ENCODE peak calls at places on chromosomes 12 and 14, in four cellular contexts. Q is H1, R is HepG2, M is K562. S is an unnamed sample.

GRCh38 chr14:56874375-56874774 is 64.1 kb upstream of the OTX2 start:
- DNase-seq in Q (peak), R (peak), M (no peak), S (peak)

GRCh38 chr12:12072064-12072760 is 1.5 kb downstream of the BCL2L14 start:
- DNase-seq in Q (no peak), R (peak), M (no peak), S (no peak)

GRCh38 chr14:29900609-29901350 is 26.9 kb downstream of the PRKD1 start:
- DNase-seq in Q (no peak), R (no peak), M (no peak), S (no peak)

GRCh38 chr12:46553911-46554310 is 181.3 kb upstream of the SLC38A2 start:
- DNase-seq in Q (no peak), R (no peak), M (no peak), S (no peak)

GRCh38 chr12:118103601-118104382 is at the start of gene VSIG10:
- DNase-seq in Q (peak), R (peak), M (peak), S (no peak)

GRCh38 chr14:89503458-89503996 is 86.5 kb upstream of the FOXN3 start:
- DNase-seq in Q (no peak), R (no peak), M (no peak), S (no peak)

GRCh38 chr14:74671789-74672188 is 41.1 kb downstream of the AREL1 start:
- DNase-seq in Q (no peak), R (no peak), M (no peak), S (no peak)

GRCh38 chr12:103181366-103182152 is 224.1 kb downstream of the ASCL1 start:
- DNase-seq in Q (no peak), R (no peak), M (no peak), S (no peak)

GRCh38 chr14:35116242-35116641 is 5.5 kb downstream of the PPP2R3C start:
- DNase-seq in Q (no peak), R (no peak), M (no peak), S (no peak)

GRCh38 chr12:101019193-101019592 is 190.8 kb downstream of the SLC5A8 start:
- DNase-seq in Q (no peak), R (no peak), M (no peak), S (no peak)

GRCh38 chr12:50718760-50719159 is 45.1 kb upstream of the ATF1 start:
- DNase-seq in Q (no peak), R (no peak), M (no peak), S (no peak)

GRCh38 chr12:3326156-3326849 is 164.7 kb upstream of the PRMT8 start:
- DNase-seq in Q (no peak), R (no peak), M (no peak), S (no peak)

GRCh38 chr12:46677749-46678148 is 148.0 kb downstream of the SLC38A4 start:
- DNase-seq in Q (no peak), R (peak), M (no peak), S (no peak)

GRCh38 chr12:109540526-109541411 is 32.5 kb downstream of the MMAB start:
- DNase-seq in Q (no peak), R (peak), M (no peak), S (no peak)

GRCh38 chr14:105093426-105094192 is 28.4 kb upstream of the GPR132 start:
- DNase-seq in Q (peak), R (peak), M (peak), S (peak)

GRCh38 chr12:94172973-94173372 is 24.6 kb downstream of the PLXNC1 start:
- DNase-seq in Q (no peak), R (peak), M (no peak), S (no peak)

GRCh38 chr12:48980953-48981756 is 3.0 kb downstream of the WNT1 start:
- DNase-seq in Q (no peak), R (no peak), M (peak), S (no peak)

GRCh38 chr12:126354633-126355032 is 1289.4 kb downstream of the AACS start:
- DNase-seq in Q (no peak), R (no peak), M (no peak), S (no peak)

GRCh38 chr12:78559441-78559840 is 305.1 kb upstream of the SYT1 start:
- DNase-seq in Q (no peak), R (no peak), M (no peak), S (no peak)

GRCh38 chr12:101792046-101792931 is 38.5 kb downstream of the GNPTAB start:
- DNase-seq in Q (no peak), R (no peak), M (no peak), S (no peak)

GRCh38 chr12:45687081-45688015 is 42.2 kb upstream of the ARID2 start:
- DNase-seq in Q (no peak), R (no peak), M (no peak), S (no peak)

GRCh38 chr12:132924356-132924755 is 31.8 kb downstream of the ZNF605 start:
- DNase-seq in Q (no peak), R (no peak), M (no peak), S (no peak)
- TF ChIP-seq ZNF274 in Q (no peak), R (no peak), M (peak), S (no peak)

DNA sequence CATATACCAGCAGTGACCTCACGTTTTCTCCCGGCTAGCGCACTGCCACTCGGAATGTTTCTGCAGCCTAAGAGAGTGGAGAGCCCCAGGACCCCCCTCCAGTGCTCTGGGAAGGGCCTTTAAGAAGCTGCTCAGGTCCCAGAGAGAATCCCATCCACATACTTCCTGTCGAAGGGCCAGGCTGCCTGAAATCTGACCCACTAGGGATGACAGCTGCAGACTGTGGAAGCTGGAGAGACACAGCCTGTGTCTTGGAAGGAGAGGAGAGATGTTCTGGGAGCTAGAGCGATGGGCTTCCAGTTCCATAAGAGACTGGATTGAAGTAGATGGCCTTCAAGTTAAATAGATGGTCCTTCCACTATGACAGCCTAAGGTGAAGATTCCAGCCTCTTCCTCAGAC is 54.4 kb downstream of the IQSEC3 start:
- DNase-seq in Q (no peak), R (no peak), M (no peak), S (no peak)
- TF ChIP-seq SRF in Q (no peak), R (no peak), M (no peak), S (no peak)

GRCh38 chr12:64125913-64126312 is 96.2 kb downstream of the KICS2 start:
- DNase-seq in Q (no peak), R (no peak), M (no peak), S (no peak)
- TF ChIP-seq ZNF274 in Q (no peak), R (no peak), M (no peak), S (no peak)

DNA sequence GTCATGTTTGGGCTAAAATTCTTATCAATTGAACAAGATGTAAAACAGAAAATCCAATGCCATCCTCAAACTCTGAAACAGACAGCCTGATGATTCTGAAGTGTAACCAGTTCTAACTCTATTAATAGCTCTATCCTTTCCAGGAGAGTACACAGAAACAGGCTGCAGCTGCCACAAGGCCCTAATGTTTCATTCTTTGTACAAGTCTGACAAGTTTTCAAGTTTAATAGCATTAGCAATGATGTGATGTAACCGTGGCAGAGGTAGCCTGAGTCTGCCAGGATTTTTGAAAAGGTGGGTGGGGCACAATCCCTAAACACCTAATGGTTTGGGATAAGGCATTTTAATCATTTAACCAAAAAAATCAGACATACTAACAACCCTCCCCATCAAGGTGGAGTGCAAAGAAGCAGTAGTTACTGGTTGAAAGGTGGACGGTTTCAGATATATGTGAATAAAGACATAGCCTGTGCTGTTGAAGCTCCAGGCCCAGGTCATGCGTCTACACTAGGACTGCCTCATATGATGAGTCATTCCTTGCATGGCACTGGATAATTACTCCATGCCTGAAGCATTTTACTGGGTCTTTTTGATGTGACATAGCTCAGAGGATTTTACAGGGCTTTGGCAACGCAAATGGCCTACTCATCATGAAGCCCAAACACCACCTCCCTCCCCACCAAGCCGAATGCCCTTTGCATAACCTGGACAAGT is 145.1 kb upstream of the GRIP1 start:
- DNase-seq in Q (no peak), R (no peak), M (no peak), S (no peak)
- TF ChIP-seq SRF in Q (no peak), R (no peak), M (no peak), S (no peak)

GRCh38 chr12:42495244-42495643 is 94.3 kb downstream of the PRICKLE1 start:
- DNase-seq in Q (no peak), R (no peak), M (no peak), S (no peak)

GRCh38 chr12:42492267-42492666 is 97.3 kb downstream of the PRICKLE1 start:
- DNase-seq in Q (no peak), R (no peak), M (no peak), S (no peak)

GRCh38 chr12:42486407-42486806 is 103.1 kb downstream of the PRICKLE1 start:
- DNase-seq in Q (no peak), R (no peak), M (peak), S (no peak)

GRCh38 chr12:42485823-42486222 is 103.7 kb downstream of the PRICKLE1 start:
- DNase-seq in Q (peak), R (no peak), M (no peak), S (no peak)

DNA sequence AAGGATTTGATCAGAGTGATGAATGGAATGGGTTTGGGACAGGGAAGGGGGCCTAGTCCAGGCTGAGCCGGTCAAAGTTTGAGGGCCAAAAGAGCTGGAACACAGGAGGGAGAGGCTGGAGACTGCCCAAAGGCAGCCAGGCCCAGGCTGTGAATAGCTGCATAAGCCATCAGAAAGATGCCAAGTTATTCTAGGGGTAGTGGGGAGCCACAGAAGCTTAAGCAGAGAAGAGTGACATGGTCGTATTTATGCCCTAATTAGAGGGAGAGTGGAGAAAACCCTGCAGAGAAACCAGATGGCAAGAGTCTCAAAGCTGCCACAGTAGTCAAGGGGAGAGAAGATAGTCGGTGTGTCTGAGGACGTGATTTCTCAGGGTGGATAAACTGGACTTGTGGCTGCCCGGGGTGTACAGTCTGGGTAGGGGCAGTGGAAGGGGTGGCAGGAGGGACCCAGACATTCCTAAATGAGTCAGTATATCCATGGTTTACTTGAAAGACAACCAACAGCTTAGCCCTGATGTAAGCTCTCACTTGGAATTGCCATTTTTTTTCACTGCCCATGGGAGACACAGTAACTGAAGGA is 99.2 kb downstream of the PRICKLE1 start:
- DNase-seq in Q (no peak), R (no peak), M (no peak), S (no peak)
- TF ChIP-seq ZNF274 in Q (no peak), R (no peak), M (no peak), S (no peak)

DNA sequence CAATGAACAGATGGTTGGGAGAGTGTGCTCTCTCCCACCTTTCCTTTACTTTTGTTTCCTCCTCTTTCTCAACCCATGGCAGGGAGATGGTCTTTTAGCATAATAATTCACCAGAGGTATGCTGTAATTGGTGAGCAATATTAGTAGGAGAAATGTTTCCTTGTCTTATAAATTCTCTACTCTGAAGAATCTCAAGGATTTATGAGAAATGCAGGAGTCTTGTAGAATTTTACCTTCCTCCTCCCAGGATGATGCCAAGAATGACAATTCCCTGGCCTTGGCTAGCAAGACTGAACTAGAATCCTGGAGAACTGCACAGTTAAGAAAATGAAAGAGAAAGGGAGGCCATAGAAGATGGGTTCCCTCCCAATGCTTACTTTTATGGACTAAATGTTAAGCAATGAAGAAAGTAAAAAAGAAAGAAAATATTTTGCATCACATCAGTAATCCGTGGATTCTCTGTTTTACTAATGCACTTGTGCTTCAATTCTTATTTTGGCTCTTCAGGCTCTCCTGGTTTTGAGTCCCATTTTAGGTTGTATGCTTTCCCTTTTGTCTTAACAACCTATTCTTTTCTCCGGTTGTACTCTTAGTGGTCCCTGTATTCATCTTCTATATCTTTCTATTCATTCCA is 192.9 kb upstream of the GARIN6 start:
- DNase-seq in Q (no peak), R (no peak), M (no peak), S (no peak)
- TF ChIP-seq SRF in Q (no peak), R (no peak), M (no peak), S (no peak)

GRCh38 chr12:124297856-124298255 is 3.0 kb downstream of the RFLNA start:
- DNase-seq in Q (no peak), R (no peak), M (no peak), S (no peak)
- TF ChIP-seq ZNF274 in Q (no peak), R (no peak), M (no peak), S (no peak)

DNA sequence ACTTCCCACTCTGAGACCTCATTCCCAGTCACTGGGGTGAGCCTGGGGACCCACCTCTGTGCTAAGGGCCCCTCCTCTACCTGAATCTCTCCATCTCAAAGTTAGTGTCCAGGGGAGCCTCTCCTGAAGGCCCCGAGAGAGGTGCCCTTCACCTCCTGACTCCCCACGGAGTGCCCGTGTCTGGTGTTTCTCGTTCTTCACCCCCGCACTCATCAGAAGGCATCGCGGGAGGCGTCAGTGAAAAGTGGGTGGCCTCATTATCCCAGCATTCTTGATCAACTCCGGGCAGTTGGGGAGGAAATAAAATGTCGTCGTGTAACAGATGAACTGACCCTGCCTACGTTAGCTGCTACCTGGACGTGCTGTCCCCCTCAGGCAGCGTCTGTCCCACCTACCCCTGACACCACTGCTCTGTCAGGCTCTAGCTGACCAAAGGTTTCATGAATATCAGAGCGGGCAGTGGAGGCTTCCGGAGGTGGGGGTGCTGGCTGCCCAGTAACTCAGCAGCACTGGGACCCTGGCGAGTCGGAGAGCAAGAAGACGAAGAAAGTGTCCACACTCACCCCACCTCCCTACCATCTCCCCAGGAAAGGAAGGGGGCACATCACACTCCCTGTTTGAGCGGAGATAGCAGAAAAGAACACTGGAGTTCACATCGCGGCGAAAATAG is 102.9 kb downstream of the PIWIL1 start:
- DNase-seq in Q (no peak), R (no peak), M (no peak), S (no peak)
- TF ChIP-seq SRF in Q (no peak), R (no peak), M (no peak), S (no peak)

GRCh38 chr12:67650528-67651379 is 2.2 kb downstream of the DYRK2 start:
- DNase-seq in Q (no peak), R (no peak), M (no peak), S (no peak)
- TF ChIP-seq ZNF274 in Q (no peak), R (no peak), M (no peak), S (no peak)

S was measured in HCT116.